ENCODE peak calls at places on chromosome 1, in five cellular contexts. M, N, R, C and O are unnamed samples. For H3K4me1, the result is how much of the 10 kb centered on the place peaks cover.

GRCh38 chr1:172777767-172778166 is 118.9 kb downstream of the FASLG start:
- DNase-seq in C (no peak), M (no peak), R (no peak), N (no peak), O (no peak)

GRCh38 chr1:112688781-112689193 is 14.3 kb downstream of the MOV10 start:
- DNase-seq in C (no peak), M (no peak), N (no peak), R (no peak), O (no peak)

GRCh38 chr1:54591127-54591756 is 32.1 kb downstream of the FAM151A start:
- DNase-seq in M (no peak), R (no peak), N (no peak), C (no peak), O (no peak)

GRCh38 chr1:184406454-184406853 is 19.6 kb downstream of the C1orf21 start:
- DNase-seq in N (no peak), C (no peak), M (no peak), R (no peak), O (no peak)

GRCh38 chr1:4616831-4617465 is 37.5 kb upstream of the AJAP1 start:
- DNase-seq in N (no peak), C (no peak), R (peak), M (no peak), O (no peak)

GRCh38 chr1:212916395-212917133 is 33.8 kb upstream of the VASH2 start:
- DNase-seq in R (peak), N (no peak), C (peak), M (peak), O (no peak)

GRCh38 chr1:160993544-160993943 is 27.4 kb downstream of the F11R start:
- DNase-seq in N (no peak), C (no peak), R (no peak), M (no peak), O (no peak)

GRCh38 chr1:941588-942383 is 17.3 kb downstream of the NOC2L start:
- DNase-seq in C (no peak), M (peak), R (no peak), N (no peak), O (no peak)

GRCh38 chr1:196660912-196661311 is 9.1 kb downstream of the CFH start:
- DNase-seq in M (no peak), C (no peak), N (no peak), R (no peak), O (no peak)

GRCh38 chr1:93817819-93818569 is 61.0 kb downstream of the DNTTIP2 start:
- DNase-seq in C (no peak), M (no peak), N (no peak), R (no peak), O (no peak)

GRCh38 chr1:67324068-67324467 is 16.4 kb downstream of the IL12RB2 start:
- DNase-seq in R (no peak), N (no peak), M (no peak), C (no peak), O (no peak)

GRCh38 chr1:46552357-46553237 is 1.1 kb upstream of the KNCN start:
- DNase-seq in M (no peak), N (no peak), C (no peak), R (peak), O (no peak)

GRCh38 chr1:184929711-184930202 is 44.6 kb downstream of the NIBAN1 start:
- DNase-seq in C (peak), R (no peak), N (no peak), M (peak), O (no peak)

GRCh38 chr1:99465176-99465900 is 180.6 kb upstream of the PALMD start:
- DNase-seq in R (no peak), M (no peak), C (no peak), N (no peak), O (no peak)

GRCh38 chr1:9281907-9282306 is 10.8 kb upstream of the SPSB1 start:
- DNase-seq in R (peak), M (no peak), C (no peak), N (no peak), O (no peak)

GRCh38 chr1:184583837-184584236 is 170.8 kb downstream of the EDEM3 start:
- DNase-seq in R (no peak), M (no peak), C (no peak), N (no peak), O (no peak)

GRCh38 chr1:114298059-114298458 is 144.4 kb upstream of the SYT6 start:
- DNase-seq in C (no peak), M (no peak), N (no peak), R (no peak), O (no peak)

DNA sequence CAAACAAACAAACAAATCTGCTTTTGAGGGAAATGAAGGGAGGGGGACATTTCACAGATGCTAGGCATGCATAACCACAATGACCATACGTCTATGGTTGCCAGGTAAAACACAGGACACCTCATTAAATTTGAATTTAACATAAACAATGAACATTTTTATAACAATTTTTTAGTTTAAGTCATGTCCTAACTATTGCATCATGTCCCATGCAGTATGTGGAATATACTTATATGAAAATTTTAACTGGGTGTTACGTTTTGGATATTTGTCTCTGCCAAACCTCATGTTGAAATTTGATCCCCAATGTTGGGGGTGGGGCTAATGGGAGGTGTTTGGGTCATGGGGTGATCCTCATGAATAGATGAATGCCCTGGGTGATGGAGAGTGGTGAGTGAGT is 31.0 kb upstream of the ZBTB18 start:
- DNase-seq in C (no peak), M (no peak), N (no peak), R (no peak), O (no peak)
- H3K4me1 ChIP-seq in C (under half), M (under half), N (under half), R (under half), O (under half)

DNA sequence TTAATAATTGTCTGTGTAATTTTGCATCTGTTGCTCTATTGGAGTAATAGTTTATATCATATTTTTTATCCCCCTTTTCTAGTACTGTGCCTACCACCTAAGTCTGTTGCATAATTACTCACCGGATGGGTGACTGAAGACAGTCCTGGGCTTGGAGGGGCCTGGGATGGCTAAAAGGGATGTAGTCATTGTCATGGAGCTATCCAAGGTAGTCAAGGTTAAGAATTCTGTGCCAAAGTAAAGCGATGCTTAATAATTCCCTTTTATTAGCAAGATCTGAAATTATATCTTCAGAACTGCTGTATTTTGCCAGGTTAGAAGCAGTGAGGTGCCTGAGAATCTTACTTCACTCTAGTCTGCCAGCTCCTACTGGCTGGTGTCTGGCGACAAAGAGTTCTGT is 61.6 kb downstream of the KDM1A start:
- DNase-seq in N (no peak), R (no peak), C (no peak), M (no peak), O (no peak)
- TF ChIP-seq POLR2A in N (no peak), R (no peak), C (no peak), M (no peak), O (no peak)

GRCh38 chr1:40386796-40387195 is 13.3 kb downstream of the SMAP2 start:
- DNase-seq in N (no peak), M (no peak), R (no peak), C (no peak), O (no peak)

GRCh38 chr1:40384413-40384762 is 10.9 kb downstream of the SMAP2 start:
- DNase-seq in R (no peak), M (peak), N (no peak), C (no peak), O (no peak)

GRCh38 chr1:40384887-40385286 is 11.4 kb downstream of the SMAP2 start:
- DNase-seq in M (no peak), C (no peak), R (no peak), N (no peak), O (no peak)

GRCh38 chr1:40386311-40386778 is 12.8 kb downstream of the SMAP2 start:
- DNase-seq in M (no peak), C (no peak), N (no peak), R (no peak), O (no peak)

DNA sequence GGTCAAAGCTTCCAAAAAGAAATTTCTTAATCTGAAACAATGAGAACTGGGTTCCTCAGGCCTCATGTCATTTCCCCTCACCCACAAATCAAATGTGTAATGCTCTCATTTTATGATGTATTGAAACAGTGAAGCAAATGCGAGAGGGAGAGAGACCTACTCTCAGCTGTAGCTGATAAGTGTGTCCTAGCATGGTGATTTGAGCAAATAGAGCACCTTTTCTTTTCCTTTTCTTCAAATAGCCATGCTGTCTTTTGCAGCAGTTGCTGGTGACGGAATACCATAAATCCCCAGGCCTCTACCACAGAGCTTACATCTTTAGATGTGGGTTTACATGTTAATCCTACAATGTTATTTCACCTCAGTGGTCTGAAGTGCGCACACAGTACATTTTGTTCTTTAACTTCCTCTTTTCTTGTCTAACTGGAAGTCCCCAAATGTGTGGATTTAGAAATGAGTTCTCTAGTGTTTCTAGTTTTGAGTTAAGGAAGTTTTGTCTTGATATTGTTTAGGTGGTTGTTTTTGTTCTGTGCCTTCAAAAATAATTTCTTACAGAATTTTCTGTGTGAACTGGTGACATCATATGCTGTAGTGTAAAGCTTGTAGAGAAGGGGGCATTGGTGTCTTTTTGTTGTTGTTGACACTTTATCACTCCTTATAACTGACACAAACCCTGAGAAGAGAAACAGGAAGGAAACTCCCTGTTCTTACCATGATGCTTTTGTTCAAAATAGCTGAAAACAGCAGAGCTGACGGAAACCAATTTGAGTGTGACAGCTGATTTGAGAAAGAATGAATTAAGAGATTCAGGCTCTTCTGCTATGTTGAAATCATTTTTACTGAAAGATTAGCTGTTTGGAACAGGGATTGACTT is 12.1 kb downstream of the SMAP2 start:
- DNase-seq in M (no peak), N (peak), C (no peak), R (no peak), O (no peak)
- TF ChIP-seq POLR2AphosphoS5 in M (peak), N (peak), C (peak), R (no peak), O (no peak)

DNA sequence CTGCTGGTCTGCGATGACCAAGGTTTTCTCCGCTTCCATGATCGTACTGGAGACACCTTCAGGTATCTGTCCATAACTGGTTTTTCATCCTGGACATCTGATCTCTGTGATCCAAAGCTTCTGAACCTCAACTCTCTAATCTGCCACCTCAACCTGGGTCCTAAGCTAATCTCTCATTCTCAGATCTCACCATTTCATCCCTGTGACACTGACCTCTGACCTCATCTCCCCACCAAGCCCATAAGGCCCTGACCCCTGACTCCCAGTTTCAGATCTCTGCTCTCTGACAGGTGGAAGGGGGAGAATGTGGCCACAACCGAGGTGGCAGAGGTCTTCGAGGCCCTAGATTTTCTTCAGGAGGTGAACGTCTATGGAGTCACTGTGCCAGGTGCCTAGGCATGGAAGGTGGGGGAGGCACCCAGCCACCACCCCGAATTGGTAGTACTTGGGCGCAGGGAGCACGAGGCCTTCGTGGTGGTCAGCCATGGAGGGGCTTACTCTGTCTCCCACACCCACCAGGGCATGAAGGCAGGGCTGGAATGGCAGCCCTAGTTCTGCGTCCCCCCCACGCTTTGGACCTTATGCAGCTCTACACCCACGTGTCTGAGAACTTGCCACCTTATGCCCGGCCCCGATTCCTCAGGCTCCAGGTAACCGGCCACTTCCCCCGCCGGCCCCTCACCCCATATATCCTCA is 3.8 kb downstream of the SLC27A3 start:
- DNase-seq in R (peak), C (no peak), N (no peak), M (no peak), O (no peak)
- H3K4me1 ChIP-seq in R (under half), C (under half), N (under half), M (half or more), O (under half)

DNA sequence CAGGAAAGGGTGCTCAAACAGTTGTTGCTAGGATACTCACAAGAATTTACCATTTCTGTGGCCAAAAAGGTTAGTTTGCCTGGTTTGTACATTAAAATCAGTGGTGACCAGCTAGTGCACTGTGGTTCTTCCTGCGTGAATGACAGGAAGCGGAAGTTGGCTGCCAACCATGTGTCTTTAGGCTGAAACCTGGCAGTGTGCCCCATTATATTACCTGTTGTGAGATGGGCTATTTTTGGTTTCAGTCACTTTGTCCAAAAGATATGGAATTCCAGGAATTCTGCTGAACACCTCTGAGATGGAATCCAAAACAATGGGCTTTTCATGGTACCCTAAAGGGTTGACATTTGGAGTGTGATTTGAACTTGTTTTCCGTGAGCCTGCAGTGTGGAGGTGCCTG is 13.6 kb downstream of the MAP3K21 start:
- DNase-seq in M (no peak), R (no peak), N (no peak), C (no peak), O (no peak)
- TF ChIP-seq POLR2A in M (no peak), R (no peak), N (no peak), C (no peak), O (no peak)